ENCODE peak calls at places on chromosomes 12 and 14, in six cellular contexts. O is bronchial epithelial cell, S is cardiac muscle cell, X is brain microvascular endothelial cell, F is fibroblast of pulmonary artery, V is A549. I is an unnamed sample.

GRCh38 chr12:62466018-62466595 is 519 bp upstream of the MON2 start:
- DNase-seq in O (peak), F (peak), S (peak), X (peak), V (peak), I (no peak)

GRCh38 chr14:95153866-95154265 is 3.5 kb downstream of the DICER1 start:
- DNase-seq in X (no peak), S (no peak), O (no peak), V (no peak), F (no peak), I (no peak)

GRCh38 chr12:5383961-5384360 is 47.9 kb upstream of the NTF3 start:
- DNase-seq in F (no peak), S (no peak), V (no peak), O (no peak), X (no peak), I (peak)

GRCh38 chr12:127362121-127362520 is 904.8 kb upstream of the TMEM132C start:
- DNase-seq in O (no peak), F (no peak), S (no peak), X (no peak), V (no peak), I (no peak)

GRCh38 chr12:131352296-131352900 is 358.5 kb upstream of the SFSWAP start:
- DNase-seq in S (no peak), X (no peak), O (no peak), V (no peak), F (no peak), I (no peak)

GRCh38 chr14:105075364-105076295 is 10.4 kb upstream of the GPR132 start:
- DNase-seq in V (no peak), X (peak), F (peak), S (peak), O (no peak), I (no peak)

GRCh38 chr12:56159482-56160105 is 1.4 kb downstream of the MYL6 start:
- DNase-seq in V (no peak), X (no peak), O (no peak), S (no peak), F (peak), I (no peak)

GRCh38 chr12:26754148-26754547 is 78.8 kb downstream of the ITPR2 start:
- DNase-seq in F (no peak), V (no peak), X (no peak), S (no peak), O (no peak), I (no peak)

GRCh38 chr12:67086116-67086515 is 183.0 kb upstream of the CAND1 start:
- DNase-seq in S (no peak), X (no peak), O (no peak), V (no peak), F (no peak), I (no peak)

GRCh38 chr14:21109377-21110260 is 8.8 kb downstream of the TMEM253 start:
- DNase-seq in O (peak), F (no peak), V (no peak), X (no peak), S (no peak), I (no peak)

GRCh38 chr12:131608740-131609665 is 101.9 kb upstream of the SFSWAP start:
- DNase-seq in X (peak), S (peak), O (peak), F (peak), V (peak), I (peak)

GRCh38 chr12:98110516-98110915 is 404.9 kb upstream of the TMPO start:
- DNase-seq in O (no peak), X (no peak), V (no peak), F (no peak), S (no peak), I (no peak)

GRCh38 chr12:22409071-22409951 is 74.8 kb upstream of the ST8SIA1 start:
- DNase-seq in V (no peak), S (no peak), F (no peak), X (no peak), O (no peak), I (no peak)

GRCh38 chr14:36091096-36091495 is 85.4 kb downstream of the PTCSC3 start:
- DNase-seq in X (peak), S (peak), V (peak), F (peak), O (peak), I (peak)

GRCh38 chr12:7354521-7354920 is 50.6 kb downstream of the ACSM4 start:
- DNase-seq in O (peak), F (no peak), X (peak), S (no peak), V (no peak), I (no peak)

GRCh38 chr12:76866146-76866545 is 12.7 kb downstream of the CSRP2 start:
- DNase-seq in O (no peak), S (no peak), V (no peak), X (no peak), F (no peak), I (no peak)

GRCh38 chr14:53599221-53599945 is 357.2 kb downstream of the BMP4 start:
- DNase-seq in O (no peak), S (no peak), V (no peak), F (no peak), X (no peak), I (no peak)

GRCh38 chr14:74411671-74412070 is 14.3 kb downstream of the SYNDIG1L start:
- DNase-seq in F (no peak), X (no peak), S (no peak), O (no peak), V (no peak), I (no peak)

GRCh38 chr12:20492251-20492728 is 124.0 kb downstream of the PDE3A start:
- DNase-seq in X (peak), V (peak), S (peak), O (peak), F (peak), I (no peak)

GRCh38 chr12:122097641-122098364 is 19.2 kb downstream of the MLXIP start:
- DNase-seq in F (peak), V (peak), O (peak), X (no peak), S (peak), I (no peak)

GRCh38 chr14:77315115-77315944 is 5.4 kb downstream of the POMT2 start:
- DNase-seq in X (no peak), O (no peak), F (no peak), V (no peak), S (no peak), I (no peak)

GRCh38 chr12:132164426-132164825 is 20.2 kb downstream of the NOC4L start:
- DNase-seq in V (no peak), O (no peak), F (no peak), X (no peak), S (no peak), I (no peak)

GRCh38 chr14:49879683-49880204 is 13.1 kb upstream of the ARF6 start:
- DNase-seq in X (peak), O (peak), F (peak), V (peak), S (peak), I (no peak)

GRCh38 chr12:26787125-26787495 is 45.9 kb downstream of the ITPR2 start:
- DNase-seq in O (peak), V (no peak), X (peak), F (peak), S (peak), I (no peak)

GRCh38 chr14:50658203-50658602 is 9.9 kb downstream of the SAV1 start:
- DNase-seq in X (peak), V (no peak), O (peak), S (peak), F (peak), I (no peak)

GRCh38 chr14:53536446-53536845 is 383.3 kb upstream of the DDHD1 start:
- DNase-seq in F (no peak), O (no peak), X (no peak), S (no peak), V (no peak), I (no peak)

GRCh38 chr12:67621112-67621511 is 27.4 kb upstream of the DYRK2 start:
- DNase-seq in O (no peak), X (no peak), V (no peak), F (no peak), S (peak), I (no peak)

GRCh38 chr14:24368562-24369252 is 723 bp downstream of the NFATC4 start:
- DNase-seq in X (peak), V (no peak), S (peak), F (peak), O (no peak), I (peak)

GRCh38 chr14:57212919-57213318 is 55.8 kb downstream of the EXOC5 start:
- DNase-seq in V (no peak), O (peak), X (no peak), S (no peak), F (no peak), I (no peak)

GRCh38 chr14:31229638-31230229 is 22.1 kb upstream of the HECTD1 start:
- DNase-seq in X (peak), F (peak), O (peak), S (peak), V (peak), I (peak)

GRCh38 chr14:103597623-103598372 is 31.2 kb upstream of the KLC1 start:
- DNase-seq in V (no peak), O (peak), S (peak), X (peak), F (peak), I (peak)

GRCh38 chr12:94712852-94713545 is 62.6 kb upstream of the TMCC3 start:
- DNase-seq in X (no peak), F (no peak), S (no peak), V (no peak), O (no peak), I (no peak)

GRCh38 chr14:65167072-65167645 is 64.8 kb upstream of the MAX start:
- DNase-seq in V (peak), X (no peak), F (no peak), O (no peak), S (no peak), I (no peak)

GRCh38 chr12:121346747-121347146 is 5.5 kb downstream of the ANAPC5 start:
- DNase-seq in O (no peak), V (no peak), F (no peak), S (no peak), X (no peak), I (no peak)

GRCh38 chr14:59240356-59240755 is 51.9 kb downstream of the DAAM1 start:
- DNase-seq in S (no peak), F (no peak), X (no peak), O (no peak), V (no peak), I (no peak)
- H3K4me3 ChIP-seq in S (no peak), F (no peak), X (no peak), O (no peak), V (no peak), I (no peak)

GRCh38 chr14:90062852-90063539 is 1.2 kb downstream of the KCNK13 start:
- DNase-seq in S (no peak), O (no peak), F (no peak), V (no peak), X (no peak), I (no peak)
- H3K4me3 ChIP-seq in S (no peak), O (no peak), F (no peak), V (no peak), X (no peak), I (no peak)

GRCh38 chr12:99282086-99282485 is 365.5 kb upstream of the GARIN6 start:
- DNase-seq in S (no peak), V (no peak), O (no peak), F (no peak), X (no peak), I (no peak)

GRCh38 chr12:99282670-99283069 is 364.9 kb upstream of the GARIN6 start:
- DNase-seq in O (no peak), F (no peak), X (no peak), S (no peak), V (no peak), I (no peak)

GRCh38 chr12:99278899-99279298 is 368.7 kb upstream of the GARIN6 start:
- DNase-seq in O (no peak), X (no peak), S (no peak), F (no peak), V (no peak), I (no peak)

GRCh38 chr12:99284161-99284560 is 363.4 kb upstream of the GARIN6 start:
- DNase-seq in O (no peak), X (no peak), V (no peak), S (no peak), F (no peak), I (no peak)

DNA sequence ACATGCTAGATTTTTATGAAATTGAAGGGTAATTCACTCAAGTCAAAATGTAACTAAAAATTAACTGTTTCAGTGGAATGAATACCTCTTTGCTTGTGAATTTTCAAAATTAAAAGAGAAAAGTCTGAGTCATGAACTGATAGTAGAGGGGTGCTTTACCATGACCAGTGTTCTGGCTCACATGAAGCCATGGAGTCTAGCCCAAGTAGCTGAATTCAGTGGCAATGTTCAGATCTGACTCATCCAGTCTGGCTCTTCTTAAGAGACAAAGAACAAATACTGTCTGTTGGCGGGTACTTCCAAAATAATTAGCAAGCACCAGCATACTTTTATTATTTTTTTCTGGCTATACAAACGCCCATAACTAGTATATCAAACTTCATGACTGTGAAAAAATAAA is 366.3 kb upstream of the GARIN6 start:
- DNase-seq in X (no peak), O (no peak), S (no peak), V (no peak), F (no peak), I (no peak)
- H3K4me3 ChIP-seq in X (no peak), O (no peak), S (no peak), V (no peak), F (no peak), I (no peak)

GRCh38 chr12:10395390-10395998 is 5.7 kb upstream of the KLRK1 start:
- DNase-seq in X (peak), S (peak), O (peak), V (peak), F (peak), I (peak)
- H3K4me3 ChIP-seq in X (no peak), S (no peak), O (no peak), V (peak), F (no peak), I (no peak)

DNA sequence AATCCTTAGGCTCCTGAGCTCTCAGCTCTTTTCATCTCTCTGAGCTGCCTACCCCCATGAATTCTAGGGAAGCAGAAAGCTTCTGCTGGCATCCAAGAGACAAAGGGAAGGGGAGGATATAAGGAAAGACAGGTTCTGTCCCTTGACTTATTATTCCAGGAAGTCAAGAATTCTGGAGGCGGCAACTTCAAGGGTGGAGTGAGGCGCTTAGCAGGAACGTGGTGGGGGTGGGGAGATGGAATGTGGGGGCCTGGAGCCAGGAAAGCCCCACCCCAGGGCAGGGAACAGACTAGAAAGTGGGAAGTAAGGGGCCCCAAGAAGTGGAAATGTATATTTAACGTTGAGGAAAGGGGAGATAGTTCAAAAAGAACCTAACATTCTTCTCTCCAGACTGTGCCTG is 1.4 kb downstream of the CALCOCO1 start:
- DNase-seq in X (no peak), O (peak), F (no peak), V (no peak), S (peak), I (no peak)
- H3K4me3 ChIP-seq in X (peak), O (no peak), F (peak), V (no peak), S (no peak), I (peak)

DNA sequence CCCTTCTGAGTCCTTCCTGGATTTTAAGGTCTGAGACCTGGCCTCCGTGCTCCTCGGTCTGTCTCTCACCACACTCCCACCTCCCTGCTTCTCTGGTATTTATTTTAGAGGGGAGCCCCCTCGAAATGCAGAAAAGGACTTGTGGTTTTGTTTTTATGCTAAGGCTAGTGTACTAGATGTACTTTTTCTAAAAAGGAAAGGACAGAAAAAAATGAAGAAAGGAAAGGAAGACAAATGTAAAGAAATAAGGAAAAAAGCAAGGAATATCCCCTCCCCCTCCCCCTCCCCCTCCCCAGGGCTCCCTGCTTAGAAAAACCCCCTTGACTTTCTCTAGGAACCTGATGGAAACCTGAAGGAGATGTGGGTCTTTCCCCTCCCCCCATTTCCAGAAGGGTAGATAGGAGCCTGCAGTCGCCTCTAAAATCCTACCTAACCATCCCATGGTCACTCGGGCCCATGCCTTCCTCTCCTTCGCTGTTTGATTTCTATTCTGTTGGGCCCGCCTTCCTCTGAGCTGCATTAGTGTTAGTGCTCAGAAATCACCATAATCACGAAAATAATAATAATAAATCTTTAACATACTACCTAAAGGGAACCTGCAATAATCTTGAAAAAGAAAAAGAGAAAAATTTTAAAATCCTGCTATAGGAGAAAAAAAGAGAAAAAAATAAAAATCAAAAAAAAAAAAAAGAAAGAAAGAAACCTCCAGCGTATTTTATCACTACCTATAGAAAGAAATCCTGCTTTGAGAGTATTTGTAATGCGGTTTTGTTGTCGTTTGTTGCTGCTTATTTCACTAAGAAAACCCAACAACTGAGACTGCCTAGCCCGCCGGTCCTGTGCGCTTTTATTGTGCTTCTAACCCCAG is 3.1 kb downstream of the HOXC8 start:
- DNase-seq in V (no peak), X (no peak), O (no peak), S (no peak), F (no peak), I (no peak)
- H3K4me3 ChIP-seq in V (no peak), X (no peak), O (no peak), S (no peak), F (no peak), I (no peak)

GRCh38 chr12:59874781-59875180 is 279.0 kb downstream of the SLC16A7 start:
- DNase-seq in V (no peak), O (no peak), S (no peak), F (no peak), X (no peak), I (no peak)
- H3K4me3 ChIP-seq in V (no peak), O (no peak), S (no peak), F (no peak), X (no peak), I (no peak)

GRCh38 chr14:96797943-96798349 is 764 bp downstream of the VRK1 start:
- DNase-seq in O (no peak), S (no peak), F (no peak), X (no peak), V (peak), I (no peak)

GRCh38 chr14:96799489-96800056 is 2.4 kb downstream of the VRK1 start:
- DNase-seq in F (no peak), X (no peak), V (no peak), S (no peak), O (no peak), I (no peak)

GRCh38 chr14:96797188-96797942 is at the start of gene VRK1:
- DNase-seq in S (peak), O (peak), X (peak), F (peak), V (peak), I (peak)

GRCh38 chr14:96795443-96795842 is 1.7 kb upstream of the VRK1 start:
- DNase-seq in O (no peak), X (no peak), V (no peak), F (no peak), S (no peak), I (no peak)

DNA sequence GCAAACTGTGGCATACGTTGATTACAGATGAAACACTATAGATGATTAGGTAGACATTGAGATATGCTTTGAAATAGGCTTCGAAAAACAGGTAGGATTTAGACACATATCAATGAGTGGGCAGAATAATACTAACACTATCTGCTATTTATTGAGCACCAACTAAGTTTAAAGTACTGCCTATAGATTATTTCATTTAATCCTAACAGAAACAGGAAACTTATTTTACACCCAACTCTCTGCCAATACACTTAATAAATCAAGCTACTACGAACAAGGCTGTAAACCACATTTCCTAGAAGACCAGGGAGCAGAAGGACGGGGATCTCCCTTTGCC is 363 bp upstream of the VRK1 start:
- DNase-seq in F (no peak), S (no peak), O (no peak), V (no peak), X (no peak), I (no peak)
- H3K4me3 ChIP-seq in F (no peak), S (no peak), O (no peak), V (peak), X (no peak), I (no peak)

DNA sequence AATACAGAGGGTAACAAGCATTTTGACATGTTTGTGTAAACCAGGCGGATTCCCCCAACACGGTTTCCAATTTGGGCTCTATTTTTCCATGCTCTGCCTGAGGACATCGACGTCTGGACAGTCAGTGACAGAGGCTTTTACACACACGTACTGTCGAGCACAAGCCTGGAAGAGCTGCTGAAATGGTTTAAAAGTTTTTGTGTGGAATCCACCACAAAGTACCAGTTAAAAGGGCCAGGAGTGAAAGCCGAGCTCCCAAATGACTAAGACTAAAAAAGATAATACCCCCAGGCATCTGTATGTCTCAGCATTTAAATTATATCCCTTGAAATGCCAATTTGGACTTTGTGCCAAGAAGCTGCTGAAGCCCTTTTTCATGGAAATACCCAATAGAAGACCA is 173.2 kb downstream of the EGLN3 start:
- DNase-seq in X (no peak), O (no peak), V (no peak), F (no peak), S (no peak), I (no peak)
- H3K4me3 ChIP-seq in X (no peak), O (no peak), V (no peak), F (no peak), S (no peak), I (no peak)